ENCODE peak calls at places on chromosomes 16 and 17, in five cellular contexts. A is endothelial cell of umbilical vein, E is fibroblast of the aortic adventitia, D is brain microvascular endothelial cell, T is fibroblast of lung. U is an unnamed sample.
A peak's percentile ranks its signal among the peaks of the same experiment; 100 is the strongest.

GRCh38 chr17:77427471-77427991 is 286.8 kb downstream of the SEC14L1 start:
- DNase-seq in A (no peak), E (peak; percentile 86), D (peak; percentile 81), T (peak; percentile 85), U (no peak)

GRCh38 chr17:47831934-47832327 is 461 bp downstream of the LRRC46 start:
- DNase-seq in A (no peak), E (no peak), D (no peak), T (no peak), U (no peak)

GRCh38 chr16:57801098-57801855 is 1.0 kb downstream of the KIFC3 start:
- DNase-seq in A (peak; percentile 52), E (peak; percentile 69), D (peak; percentile 66), T (peak; percentile 83), U (no peak)

GRCh38 chr17:80138856-80139426 is 8.0 kb downstream of the EIF4A3 start:
- DNase-seq in A (no peak), E (no peak), D (no peak), T (no peak), U (no peak)

GRCh38 chr17:59439711-59440110 is 108.3 kb downstream of the YPEL2 start:
- DNase-seq in A (peak; percentile 68), E (no peak), D (no peak), T (no peak), U (no peak)

GRCh38 chr17:50203589-50204345 is 2.3 kb upstream of the COL1A1 start:
- DNase-seq in A (no peak), E (peak; percentile 98), D (peak; percentile 75), T (peak; percentile 99), U (peak; percentile 91)

GRCh38 chr17:64385187-64386083 is 5.2 kb downstream of the PECAM1 start:
- DNase-seq in A (peak; percentile 96), E (peak; percentile 80), D (peak; percentile 85), T (peak; percentile 96), U (peak; percentile 55)

GRCh38 chr17:35051183-35051578 is 12.3 kb downstream of the RFFL start:
- DNase-seq in A (peak; percentile 71), E (no peak), D (no peak), T (no peak), U (no peak)

GRCh38 chr17:77496831-77497577 is 356.2 kb downstream of the SEC14L1 start:
- DNase-seq in A (no peak), E (no peak), D (no peak), T (no peak), U (no peak)

GRCh38 chr17:67841992-67842391 is 16.7 kb downstream of the BPTF start:
- DNase-seq in A (no peak), E (no peak), D (no peak), T (no peak), U (no peak)

GRCh38 chr17:42889809-42890208 is 10.8 kb upstream of the G6PC1 start:
- DNase-seq in A (no peak), E (no peak), D (no peak), T (no peak), U (no peak)

GRCh38 chr16:57810197-57811024 is 8.1 kb upstream of the KIFC3 start:
- DNase-seq in A (peak; percentile 89), E (no peak), D (peak; percentile 79), T (peak; percentile 83), U (no peak)

GRCh38 chr17:48472485-48473281 is 42.7 kb upstream of the SKAP1 start:
- DNase-seq in A (no peak), E (peak; percentile 52), D (peak; percentile 14), T (peak; percentile 93), U (peak; percentile 87)

GRCh38 chr16:79902351-79902750 is 301.8 kb upstream of the MAF start:
- DNase-seq in A (no peak), E (no peak), D (peak; percentile 84), T (peak; percentile 42), U (no peak)

GRCh38 chr16:85429776-85430522 is 183.2 kb upstream of the GSE1 start:
- DNase-seq in A (no peak), E (no peak), D (no peak), T (no peak), U (no peak)

GRCh38 chr17:5499790-5500189 is 13.4 kb downstream of the MIS12 start:
- DNase-seq in A (no peak), E (no peak), D (no peak), T (no peak), U (no peak)

GRCh38 chr16:66935319-66936011 is at the start of gene CES2:
- DNase-seq in A (peak; percentile 35), E (peak; percentile 55), D (no peak), T (peak; percentile 46), U (no peak)

GRCh38 chr16:55495616-55496289 is 13.1 kb upstream of the LPCAT2 start:
- DNase-seq in A (no peak), E (peak; percentile 96), D (peak; percentile 55), T (peak; percentile 98), U (peak; percentile 70)

GRCh38 chr17:75872434-75873351 is 5.7 kb downstream of the TRIM47 start:
- DNase-seq in A (peak; percentile 95), E (peak; percentile 83), D (peak; percentile 86), T (peak; percentile 70), U (no peak)

GRCh38 chr16:14400285-14400977 is 229.6 kb downstream of the PARN start:
- DNase-seq in A (no peak), E (no peak), D (no peak), T (no peak), U (no peak)

GRCh38 chr17:4940625-4941021 is 555 bp downstream of the RNF167 start:
- DNase-seq in A (no peak), E (no peak), D (no peak), T (no peak), U (no peak)

GRCh38 chr17:49061524-49061943 is 64.3 kb downstream of the IGF2BP1 start:
- DNase-seq in A (no peak), E (no peak), D (peak; percentile 34), T (peak; percentile 52), U (no peak)

GRCh38 chr17:45703806-45704205 is 80.3 kb upstream of the CRHR1 start:
- DNase-seq in A (no peak), E (no peak), D (no peak), T (no peak), U (no peak)

GRCh38 chr17:42071810-42072209 is 21.4 kb upstream of the C17orf113 start:
- DNase-seq in A (no peak), E (no peak), D (no peak), T (no peak), U (no peak)

GRCh38 chr16:66490774-66491715 is 58.9 kb downstream of the TK2 start:
- DNase-seq in A (no peak), E (no peak), D (no peak), T (no peak), U (no peak)

GRCh38 chr17:59154721-59155438 is at the start of gene SKA2:
- DNase-seq in A (no peak), E (no peak), D (no peak), T (no peak), U (peak; percentile 100)

GRCh38 chr17:37731056-37731455 is 13.8 kb downstream of the HNF1B start:
- DNase-seq in A (no peak), E (no peak), D (no peak), T (no peak), U (no peak)

GRCh38 chr16:5615868-5616642 is 518.5 kb upstream of the EEF2KMT start:
- DNase-seq in A (no peak), E (no peak), D (no peak), T (peak; percentile 3), U (peak; percentile 6)

DNA sequence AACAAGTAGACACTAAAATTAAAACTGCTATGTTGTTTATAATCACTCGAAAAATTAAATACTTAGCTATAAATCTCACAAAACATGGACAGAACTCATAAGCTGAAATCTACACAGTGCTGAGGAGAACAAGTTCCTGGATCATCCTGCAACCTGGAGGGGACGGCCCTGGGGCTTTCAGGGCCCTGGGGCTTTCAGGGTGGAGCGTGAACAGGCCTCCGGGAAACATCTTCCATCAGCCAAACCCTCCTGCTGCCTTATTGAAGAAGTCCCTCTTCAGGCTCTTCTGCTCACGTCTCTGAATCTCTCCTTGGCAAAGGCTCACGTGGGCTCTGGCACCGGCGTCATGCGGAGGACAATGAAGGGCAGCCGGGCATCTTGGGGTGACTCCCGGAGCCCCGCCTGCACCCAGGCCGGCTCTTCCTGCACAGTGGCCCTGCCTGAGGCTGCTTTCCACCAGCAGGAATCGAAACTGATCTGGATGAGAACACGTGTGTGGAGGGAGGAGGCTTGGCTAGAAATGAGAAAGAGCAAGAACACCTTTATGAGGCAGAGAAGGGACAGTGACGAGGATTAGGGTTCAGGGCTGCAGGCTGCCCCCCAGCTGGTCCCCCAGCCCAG is 127.3 kb downstream of the CDRT15L2 start:
- DNase-seq in A (no peak), E (no peak), D (no peak), T (no peak), U (no peak)
- H3K4me3 ChIP-seq in A (no peak overlapping the region), E (no peak overlapping the region), D (no peak overlapping the region), T (no peak overlapping the region), U (no peak overlapping the region)

GRCh38 chr16:3120435-3120834 is 8.0 kb downstream of the ZNF205 start:
- DNase-seq in A (no peak), E (no peak), D (no peak), T (no peak), U (no peak)

GRCh38 chr16:3122926-3123570 is 10.7 kb downstream of the ZNF205 start:
- DNase-seq in A (no peak), E (no peak), D (no peak), T (no peak), U (no peak)

GRCh38 chr16:3127745-3128144 is 7.1 kb upstream of the ZNF213 start:
- DNase-seq in A (no peak), E (no peak), D (no peak), T (no peak), U (no peak)

GRCh38 chr16:3121843-3122467 is 9.6 kb downstream of the ZNF205 start:
- DNase-seq in A (no peak), E (no peak), D (no peak), T (no peak), U (no peak)

GRCh38 chr16:3123986-3124886 is 10.6 kb upstream of the ZNF213 start:
- DNase-seq in A (peak; percentile 95), E (peak; percentile 91), D (peak; percentile 94), T (peak; percentile 92), U (peak; percentile 78)
- TF ChIP-seq CTCF in A (no peak), E (peak; percentile 46), D (peak; percentile 54), T (peak; percentile 18), U (no peak)

DNA sequence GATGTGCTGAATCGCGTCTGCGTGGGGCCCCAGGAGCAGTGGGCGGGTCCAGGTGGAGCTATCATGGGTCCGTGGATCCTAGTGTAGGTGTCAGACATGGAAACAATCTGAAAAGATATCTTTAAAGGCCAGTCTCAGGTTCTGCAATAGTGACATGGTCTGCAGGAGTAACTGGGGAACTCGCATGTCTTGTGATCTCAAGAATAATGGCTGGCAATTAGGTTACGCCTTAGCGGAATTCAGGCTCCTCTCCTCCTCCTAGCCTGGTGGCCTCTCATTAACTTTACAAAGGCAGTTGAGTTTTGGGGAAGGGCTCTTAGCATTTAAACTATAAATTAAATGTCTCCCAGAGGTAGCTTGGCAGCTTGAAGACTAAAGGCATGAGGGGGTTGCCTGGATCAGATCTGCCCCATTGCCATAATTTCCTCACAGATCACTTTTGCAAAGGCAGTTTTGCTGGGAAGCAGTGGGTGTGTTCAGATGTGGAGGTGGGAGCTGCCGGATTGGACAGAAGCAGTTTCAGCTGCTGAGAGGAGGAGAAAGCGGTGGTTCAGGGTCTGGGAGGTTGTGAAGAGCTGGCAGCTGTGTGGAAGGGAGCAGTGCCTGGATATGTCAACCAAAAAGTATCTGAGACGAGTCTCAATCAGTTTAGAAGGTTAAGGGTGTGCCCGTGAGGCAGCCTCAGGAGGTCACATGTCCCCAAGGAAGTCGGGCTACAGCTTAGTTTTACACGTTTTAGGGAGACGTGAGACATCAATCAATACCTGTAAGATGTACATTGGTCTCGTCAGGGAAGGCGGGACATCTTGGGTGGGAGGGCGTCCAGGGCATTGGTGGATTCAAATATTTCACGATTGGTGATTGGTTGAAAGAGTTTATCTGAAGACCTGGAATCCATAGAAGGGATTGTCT is 2.7 kb downstream of the TBCD start:
- DNase-seq in A (no peak), E (no peak), D (no peak), T (peak; percentile 65), U (no peak)
- H3K4me3 ChIP-seq in A (no peak overlapping the region), E (no peak overlapping the region), D (no peak overlapping the region), T (no peak overlapping the region), U (no peak overlapping the region)

GRCh38 chr17:57776366-57776765 is 31.3 kb upstream of the CCDC182 start:
- DNase-seq in A (no peak), E (no peak), D (no peak), T (no peak), U (no peak)
- TF ChIP-seq CTCF in A (no peak), E (no peak), D (no peak), T (no peak), U (no peak)

U was measured in HFF-Myc.